ENCODE peak calls at places on chromosomes 2 and 18, in five cellular contexts. One of them, this sample, is unnamed. For H3K4me1, the result is how much of the 10 kb centered on the place peaks cover.

GRCh38 chr2:6309415-6310185 is 556.1 kb downstream of the CMPK2 start:
- DNase-seq in mucosa of descending colon: no peak
- DNase-seq in tibial artery: no peak
- DNase-seq in thoracic aorta: no peak
- DNase-seq in A549: no peak
- DNase-seq in this sample: no peak

GRCh38 chr2:136381722-136382633 is 264.0 kb upstream of the CXCR4 start:
- DNase-seq in mucosa of descending colon: peak
- DNase-seq in tibial artery: no peak
- DNase-seq in thoracic aorta: no peak
- DNase-seq in A549: no peak
- DNase-seq in this sample: no peak

GRCh38 chr18:37254256-37254880 is 311.2 kb downstream of the CELF4 start:
- DNase-seq in mucosa of descending colon: no peak
- DNase-seq in tibial artery: no peak
- DNase-seq in thoracic aorta: no peak
- DNase-seq in A549: no peak
- DNase-seq in this sample: no peak

GRCh38 chr2:2014251-2014761 is 270.0 kb upstream of the PXDN start:
- DNase-seq in mucosa of descending colon: no peak
- DNase-seq in tibial artery: peak
- DNase-seq in thoracic aorta: peak
- DNase-seq in A549: no peak
- DNase-seq in this sample: peak

GRCh38 chr18:79888016-79888415 is 63.4 kb downstream of the SLC66A2 start:
- DNase-seq in mucosa of descending colon: no peak
- DNase-seq in tibial artery: no peak
- DNase-seq in thoracic aorta: no peak
- DNase-seq in A549: no peak
- DNase-seq in this sample: no peak

GRCh38 chr18:74444104-74444503 is 13.0 kb downstream of the DIPK1C start:
- DNase-seq in mucosa of descending colon: no peak
- DNase-seq in tibial artery: no peak
- DNase-seq in thoracic aorta: no peak
- DNase-seq in A549: no peak
- DNase-seq in this sample: no peak

GRCh38 chr2:205471776-205472175 is 210.5 kb upstream of the NRP2 start:
- DNase-seq in mucosa of descending colon: no peak
- DNase-seq in tibial artery: no peak
- DNase-seq in thoracic aorta: no peak
- DNase-seq in A549: no peak
- DNase-seq in this sample: no peak

GRCh38 chr2:73516033-73516432 is 126.2 kb downstream of the NAT8 start:
- DNase-seq in mucosa of descending colon: no peak
- DNase-seq in tibial artery: no peak
- DNase-seq in thoracic aorta: no peak
- DNase-seq in A549: no peak
- DNase-seq in this sample: no peak

GRCh38 chr2:113872201-113872600 is 17.7 kb upstream of the ACTR3 start:
- DNase-seq in mucosa of descending colon: no peak
- DNase-seq in tibial artery: no peak
- DNase-seq in thoracic aorta: no peak
- DNase-seq in A549: no peak
- DNase-seq in this sample: no peak

GRCh38 chr2:147789287-147789686 is 55.5 kb upstream of the ACVR2A start:
- DNase-seq in mucosa of descending colon: no peak
- DNase-seq in tibial artery: no peak
- DNase-seq in thoracic aorta: no peak
- DNase-seq in A549: no peak
- DNase-seq in this sample: no peak

GRCh38 chr2:172947461-172947860 is 128.2 kb upstream of the MAP3K20 start:
- DNase-seq in mucosa of descending colon: no peak
- DNase-seq in tibial artery: no peak
- DNase-seq in thoracic aorta: no peak
- DNase-seq in A549: no peak
- DNase-seq in this sample: no peak

GRCh38 chr2:112646791-112647720 is 1.3 kb downstream of the SLC20A1 start:
- DNase-seq in mucosa of descending colon: no peak
- DNase-seq in tibial artery: no peak
- DNase-seq in thoracic aorta: no peak
- DNase-seq in A549: no peak
- DNase-seq in this sample: no peak

GRCh38 chr2:15174567-15174966 is 386.6 kb downstream of the NBAS start:
- DNase-seq in mucosa of descending colon: no peak
- DNase-seq in tibial artery: no peak
- DNase-seq in thoracic aorta: no peak
- DNase-seq in A549: no peak
- DNase-seq in this sample: no peak
- H3K4me1 ChIP-seq in mucosa of descending colon: under half
- H3K4me1 ChIP-seq in tibial artery: under half
- H3K4me1 ChIP-seq in thoracic aorta: under half
- H3K4me1 ChIP-seq in A549: under half
- H3K4me1 ChIP-seq in this sample: under half

GRCh38 chr2:43074052-43074451 is 152.4 kb downstream of the ZFP36L2 start:
- DNase-seq in mucosa of descending colon: no peak
- DNase-seq in tibial artery: peak
- DNase-seq in thoracic aorta: no peak
- DNase-seq in A549: no peak
- DNase-seq in this sample: no peak
- H3K4me3 ChIP-seq in mucosa of descending colon: no peak
- H3K4me3 ChIP-seq in tibial artery: no peak
- H3K4me3 ChIP-seq in thoracic aorta: no peak
- H3K4me3 ChIP-seq in A549: no peak
- H3K4me3 ChIP-seq in this sample: no peak

GRCh38 chr2:168185583-168186274 is 61.7 kb downstream of the STK39 start:
- DNase-seq in mucosa of descending colon: no peak
- DNase-seq in tibial artery: no peak
- DNase-seq in thoracic aorta: no peak
- DNase-seq in A549: no peak
- DNase-seq in this sample: no peak
- H3K4me1 ChIP-seq in mucosa of descending colon: under half
- H3K4me1 ChIP-seq in tibial artery: under half
- H3K4me1 ChIP-seq in thoracic aorta: under half
- H3K4me1 ChIP-seq in A549: under half
- H3K4me1 ChIP-seq in this sample: half or more

GRCh38 chr18:4264347-4264791 is 190.7 kb downstream of the DLGAP1 start:
- DNase-seq in mucosa of descending colon: no peak
- DNase-seq in tibial artery: no peak
- DNase-seq in thoracic aorta: no peak
- DNase-seq in A549: no peak
- DNase-seq in this sample: no peak
- H3K4me3 ChIP-seq in mucosa of descending colon: no peak
- H3K4me3 ChIP-seq in tibial artery: no peak
- H3K4me3 ChIP-seq in thoracic aorta: peak
- H3K4me3 ChIP-seq in A549: no peak
- H3K4me3 ChIP-seq in this sample: no peak

GRCh38 chr18:31245820-31246219 is 72.1 kb upstream of the DSG1 start:
- DNase-seq in mucosa of descending colon: no peak
- DNase-seq in tibial artery: no peak
- DNase-seq in thoracic aorta: no peak
- DNase-seq in A549: no peak
- DNase-seq in this sample: no peak
- H3K4me1 ChIP-seq in mucosa of descending colon: under half
- H3K4me1 ChIP-seq in tibial artery: under half
- H3K4me1 ChIP-seq in thoracic aorta: under half
- H3K4me1 ChIP-seq in A549: half or more
- H3K4me1 ChIP-seq in this sample: under half

DNA sequence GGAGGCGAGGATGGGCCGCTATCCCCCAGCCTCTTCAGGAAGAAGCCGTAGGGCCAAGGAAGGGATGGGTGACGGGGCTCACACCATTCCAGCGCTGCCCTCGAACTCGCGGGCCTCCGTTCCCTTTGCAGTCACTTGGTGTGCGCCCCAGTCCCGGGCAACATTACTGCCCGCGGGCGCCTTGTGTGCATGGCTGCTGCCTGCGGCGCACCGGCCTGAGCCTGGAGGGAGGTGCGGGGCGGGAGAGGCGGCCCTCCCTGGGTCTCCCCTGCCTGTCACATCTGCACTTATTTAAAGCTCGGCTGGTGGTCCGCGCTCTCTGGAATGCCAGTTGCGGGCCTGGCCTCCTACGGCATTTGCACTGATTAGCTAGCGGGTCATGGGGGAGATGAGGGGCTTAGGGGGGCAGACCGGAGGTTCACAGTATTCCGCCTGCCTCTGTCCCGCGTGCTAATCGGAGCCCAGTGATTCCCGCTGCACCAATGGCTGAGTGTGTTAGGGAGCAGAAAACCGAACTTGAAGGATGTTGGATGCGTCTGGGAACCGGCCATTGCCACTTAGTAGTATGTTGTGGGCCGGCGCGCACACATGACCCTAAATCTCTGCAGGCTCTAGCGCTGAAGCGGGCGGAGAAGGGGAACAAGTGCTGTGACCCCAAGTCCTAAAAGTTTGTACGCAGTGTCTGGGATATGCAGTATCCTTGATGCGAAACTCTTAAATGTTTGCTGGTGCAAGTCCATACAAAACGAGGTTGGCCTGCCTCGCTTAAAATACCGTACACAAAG is 161.1 kb upstream of the SIX2 start:
- DNase-seq in mucosa of descending colon: no peak
- DNase-seq in tibial artery: no peak
- DNase-seq in thoracic aorta: no peak
- DNase-seq in A549: no peak
- DNase-seq in this sample: no peak
- H3K4me3 ChIP-seq in mucosa of descending colon: no peak
- H3K4me3 ChIP-seq in tibial artery: peak
- H3K4me3 ChIP-seq in thoracic aorta: peak
- H3K4me3 ChIP-seq in A549: peak
- H3K4me3 ChIP-seq in this sample: peak

GRCh38 chr2:226126104-226126503 is 673.5 kb downstream of the IRS1 start:
- DNase-seq in mucosa of descending colon: no peak
- DNase-seq in tibial artery: no peak
- DNase-seq in thoracic aorta: no peak
- DNase-seq in A549: no peak
- DNase-seq in this sample: no peak
- H3K4me1 ChIP-seq in mucosa of descending colon: under half
- H3K4me1 ChIP-seq in tibial artery: under half
- H3K4me1 ChIP-seq in thoracic aorta: under half
- H3K4me1 ChIP-seq in A549: under half
- H3K4me1 ChIP-seq in this sample: under half

GRCh38 chr2:34892286-34892685 is 1293.2 kb upstream of the FAM98A start:
- DNase-seq in mucosa of descending colon: no peak
- DNase-seq in tibial artery: no peak
- DNase-seq in thoracic aorta: no peak
- DNase-seq in A549: no peak
- DNase-seq in this sample: no peak
- H3K4me3 ChIP-seq in mucosa of descending colon: no peak
- H3K4me3 ChIP-seq in tibial artery: no peak
- H3K4me3 ChIP-seq in thoracic aorta: no peak
- H3K4me3 ChIP-seq in A549: no peak
- H3K4me3 ChIP-seq in this sample: no peak

GRCh38 chr2:239204876-239205468 is 195.8 kb downstream of the HDAC4 start:
- DNase-seq in mucosa of descending colon: no peak
- DNase-seq in tibial artery: peak
- DNase-seq in thoracic aorta: no peak
- DNase-seq in A549: no peak
- DNase-seq in this sample: no peak

GRCh38 chr2:239204143-239204875 is 196.5 kb downstream of the HDAC4 start:
- DNase-seq in mucosa of descending colon: peak
- DNase-seq in tibial artery: peak
- DNase-seq in thoracic aorta: no peak
- DNase-seq in A549: no peak
- DNase-seq in this sample: no peak

GRCh38 chr2:239202836-239203235 is 198.0 kb downstream of the HDAC4 start:
- DNase-seq in mucosa of descending colon: peak
- DNase-seq in tibial artery: peak
- DNase-seq in thoracic aorta: no peak
- DNase-seq in A549: no peak
- DNase-seq in this sample: no peak

GRCh38 chr2:239202343-239202742 is 198.5 kb downstream of the HDAC4 start:
- DNase-seq in mucosa of descending colon: peak
- DNase-seq in tibial artery: peak
- DNase-seq in thoracic aorta: no peak
- DNase-seq in A549: no peak
- DNase-seq in this sample: no peak

GRCh38 chr2:239203443-239204142 is 197.2 kb downstream of the HDAC4 start:
- DNase-seq in mucosa of descending colon: no peak
- DNase-seq in tibial artery: peak
- DNase-seq in thoracic aorta: no peak
- DNase-seq in A549: no peak
- DNase-seq in this sample: no peak
- H3K4me1 ChIP-seq in mucosa of descending colon: under half
- H3K4me1 ChIP-seq in tibial artery: under half
- H3K4me1 ChIP-seq in thoracic aorta: under half
- H3K4me1 ChIP-seq in A549: under half
- H3K4me1 ChIP-seq in this sample: under half

DNA sequence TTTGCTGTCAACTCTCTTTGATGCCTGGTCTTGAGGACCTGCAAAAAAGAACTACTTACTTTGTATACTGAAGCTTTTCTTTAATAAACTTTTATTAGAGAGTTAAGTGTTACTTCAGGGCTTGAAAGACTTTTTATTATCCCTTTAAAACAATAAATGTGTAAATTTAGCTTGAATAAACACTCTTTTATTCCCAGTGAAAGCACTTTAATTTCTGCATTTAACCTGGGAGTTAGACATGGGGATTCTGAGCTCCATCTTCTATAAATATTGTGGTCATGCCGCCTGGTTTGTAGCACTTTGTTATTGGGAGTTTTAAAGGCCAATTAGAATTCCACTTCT is 17.8 kb upstream of the E2F6 start:
- DNase-seq in mucosa of descending colon: no peak
- DNase-seq in tibial artery: no peak
- DNase-seq in thoracic aorta: no peak
- DNase-seq in A549: no peak
- DNase-seq in this sample: no peak
- H3K4me3 ChIP-seq in mucosa of descending colon: no peak
- H3K4me3 ChIP-seq in tibial artery: no peak
- H3K4me3 ChIP-seq in thoracic aorta: no peak
- H3K4me3 ChIP-seq in A549: peak
- H3K4me3 ChIP-seq in this sample: no peak